ENCODE peak calls at places on chromosomes 3 and 15, in seven cellular contexts. J is fibroblast of pulmonary artery, D is GM06990, M is H9, Z is GM12865, S is progenitor cell of endocrine pancreas, A is foreskin fibroblast. U is an unnamed sample.
A peak's percentile ranks its signal among the peaks of the same experiment; 100 is the strongest.

GRCh38 chr3:42697326-42698051 is 5.1 kb downstream of the HHATL start:
- DNase-seq in D (no peak), M (no peak), A (no peak), J (no peak), S (no peak), Z (no peak), U (no peak)

GRCh38 chr3:126968328-126968994 is 14.5 kb upstream of the PLXNA1 start:
- DNase-seq in M (no peak), D (no peak), J (no peak), Z (no peak), A (no peak), S (no peak), U (no peak)

GRCh38 chr3:169811606-169812123 is 1.0 kb upstream of the LRRIQ4 start:
- DNase-seq in S (no peak), Z (no peak), A (peak; percentile 85), M (no peak), J (peak; percentile 73), D (no peak), U (no peak)

GRCh38 chr3:5165698-5166097 is 21.8 kb upstream of the EDEM1 start:
- DNase-seq in D (no peak), S (no peak), J (no peak), A (no peak), Z (no peak), M (no peak), U (no peak)

GRCh38 chr3:38349684-38350359 is 3.2 kb downstream of the XYLB start:
- DNase-seq in M (no peak), J (no peak), D (no peak), S (no peak), Z (no peak), A (peak; percentile 62), U (no peak)

GRCh38 chr3:121997372-121997771 is 24.7 kb downstream of the ILDR1 start:
- DNase-seq in M (no peak), A (no peak), Z (peak; percentile 39), D (no peak), S (no peak), J (no peak), U (no peak)

GRCh38 chr15:44536298-44536961 is 517 bp upstream of the EIF3J start:
- DNase-seq in S (peak; percentile 71), J (no peak), M (peak; percentile 96), D (peak; percentile 86), Z (no peak), A (peak; percentile 93), U (no peak)

GRCh38 chr3:160935413-160936095 is 169.6 kb downstream of the B3GALNT1 start:
- DNase-seq in A (peak; percentile 17), M (no peak), J (peak; percentile 19), S (no peak), Z (no peak), D (no peak), U (no peak)

GRCh38 chr3:117936159-117936558 is 1098.5 kb downstream of the IGSF11 start:
- DNase-seq in D (no peak), A (no peak), J (no peak), Z (no peak), M (no peak), S (no peak), U (no peak)

GRCh38 chr3:89046661-89047060 is 60.8 kb upstream of the EPHA3 start:
- DNase-seq in J (no peak), M (no peak), Z (no peak), S (no peak), A (no peak), D (no peak), U (no peak)

GRCh38 chr3:27508421-27508820 is 24.2 kb upstream of the SLC4A7 start:
- DNase-seq in D (no peak), S (no peak), J (no peak), A (no peak), M (no peak), Z (no peak), U (no peak)

GRCh38 chr3:51698209-51698608 is 8.7 kb upstream of the GRM2 start:
- DNase-seq in M (no peak), D (no peak), J (no peak), Z (no peak), A (no peak), S (no peak), U (no peak)

GRCh38 chr15:42650208-42651066 is 75.0 kb downstream of the STARD9 start:
- DNase-seq in Z (peak; percentile 87), M (peak; percentile 51), J (peak; percentile 90), S (peak; percentile 25), D (peak; percentile 52), A (peak; percentile 93), U (peak; percentile 45)

GRCh38 chr3:168081171-168081771 is 14.5 kb downstream of the GOLIM4 start:
- DNase-seq in M (no peak), S (no peak), J (no peak), Z (no peak), A (peak; percentile 56), D (no peak), U (no peak)

GRCh38 chr15:68051907-68052306 is 2.2 kb upstream of the PIAS1 start:
- DNase-seq in D (no peak), Z (no peak), S (no peak), A (no peak), J (no peak), M (no peak), U (no peak)

GRCh38 chr3:70532806-70533205 is 220.4 kb upstream of the MDFIC2 start:
- DNase-seq in D (no peak), S (no peak), A (no peak), M (no peak), J (no peak), Z (no peak), U (no peak)

GRCh38 chr3:35784162-35784561 is 144.8 kb downstream of the ARPP21 start:
- DNase-seq in S (no peak), D (no peak), Z (no peak), M (no peak), A (no peak), J (no peak), U (no peak)

GRCh38 chr3:23900744-23901143 is 16.0 kb downstream of the NKIRAS1 start:
- DNase-seq in S (no peak), Z (no peak), A (peak; percentile 70), J (peak; percentile 58), D (no peak), M (no peak), U (no peak)
- TF ChIP-seq CTCF in S (no peak), Z (no peak), A (no peak), J (peak; percentile 10), D (no peak), M (no peak), U (no peak)

GRCh38 chr3:44886561-44886960 is 12.2 kb downstream of the TGM4 start:
- DNase-seq in J (no peak), A (peak; percentile 20), S (no peak), M (no peak), Z (no peak), D (no peak), U (no peak)

GRCh38 chr3:44883999-44884431 is 9.6 kb downstream of the TGM4 start:
- DNase-seq in A (peak; percentile 96), D (no peak), S (no peak), J (peak; percentile 95), Z (no peak), M (no peak), U (no peak)

GRCh38 chr3:44885618-44886017 is 11.2 kb downstream of the TGM4 start:
- DNase-seq in A (peak; percentile 98), M (no peak), D (no peak), J (peak; percentile 93), S (no peak), Z (no peak), U (no peak)

GRCh38 chr3:44880284-44880683 is 5.9 kb downstream of the TGM4 start:
- DNase-seq in M (no peak), A (no peak), S (no peak), D (no peak), J (no peak), Z (no peak), U (no peak)

GRCh38 chr3:44883213-44883955 is 9.0 kb downstream of the TGM4 start:
- DNase-seq in D (no peak), M (no peak), Z (no peak), A (peak; percentile 38), J (no peak), S (no peak), U (no peak)
- TF ChIP-seq CTCF in D (no peak), M (peak; percentile 43), Z (no peak), A (no peak), J (peak; percentile 10), S (no peak), U (no peak)

DNA sequence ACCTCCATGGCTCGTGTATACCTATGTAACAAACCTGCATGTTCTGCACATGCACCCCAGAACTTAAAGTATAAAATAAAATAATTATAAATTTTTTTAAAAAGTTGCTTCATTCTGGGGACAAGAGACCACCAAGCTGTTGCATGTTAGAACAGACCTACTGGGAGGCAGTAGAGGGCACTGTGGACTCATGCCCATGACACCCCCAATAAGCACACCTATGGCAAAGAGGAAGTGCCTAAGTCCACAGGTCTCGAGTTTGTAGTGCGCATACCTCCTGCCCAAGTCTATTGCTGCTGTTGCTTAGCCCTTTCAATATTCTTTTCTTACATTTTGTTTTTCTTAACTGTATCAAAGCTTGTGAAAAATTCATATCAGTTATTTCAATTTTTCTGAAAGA is 267.9 kb upstream of the THBS1 start:
- DNase-seq in M (no peak), D (no peak), S (no peak), J (peak; percentile 39), Z (peak; percentile 82), A (peak; percentile 28), U (no peak)
- TF ChIP-seq CTCF in M (peak; percentile 61), D (peak; percentile 70), S (peak; percentile 14), J (no peak), Z (peak; percentile 50), A (no peak), U (no peak)

DNA sequence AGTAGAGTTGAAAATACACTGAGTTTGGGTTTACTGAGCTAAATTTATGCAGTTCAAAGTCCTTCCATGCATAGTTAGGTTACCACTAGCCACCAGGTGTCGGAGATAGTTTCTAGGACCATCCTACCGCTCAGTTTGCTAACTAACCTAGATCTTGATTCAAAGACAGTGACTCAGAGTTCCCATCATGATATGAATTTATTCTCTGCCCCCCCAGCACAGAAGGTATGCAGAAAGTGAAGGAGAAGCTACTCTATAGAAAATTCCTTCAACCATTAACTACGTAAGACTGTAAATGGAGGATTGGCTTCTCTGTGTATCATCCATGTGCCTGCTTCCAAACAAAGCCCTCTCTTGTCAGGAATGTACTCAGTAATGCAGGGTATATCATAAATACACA is 106.1 kb upstream of the SLC6A6 start:
- DNase-seq in Z (no peak), M (no peak), A (no peak), J (no peak), S (no peak), D (no peak), U (no peak)
- TF ChIP-seq CTCF in Z (no peak), M (no peak), A (no peak), J (no peak), S (no peak), D (no peak), U (no peak)

DNA sequence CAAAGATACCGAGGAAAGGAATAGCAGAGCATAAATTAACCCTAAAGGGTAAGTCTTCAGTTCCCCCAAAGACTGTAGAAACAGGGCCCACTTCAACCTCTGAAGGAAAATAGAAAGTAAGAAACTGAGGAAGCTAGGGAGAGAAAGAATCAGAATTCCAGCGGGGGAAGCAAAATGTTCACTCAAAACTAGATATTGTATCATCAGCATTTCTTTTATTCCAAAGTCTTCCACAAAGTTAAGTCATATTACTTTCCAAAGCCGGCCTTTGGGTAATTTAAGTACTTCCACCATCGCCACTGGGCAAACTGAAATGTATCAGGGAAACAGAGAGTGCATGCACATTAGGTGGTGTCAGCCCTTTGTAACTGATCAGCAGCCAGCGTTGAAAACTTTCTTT is 88.3 kb downstream of the RSL24D1 start:
- DNase-seq in J (no peak), A (no peak), M (no peak), D (no peak), S (no peak), Z (no peak), U (no peak)
- TF ChIP-seq CTCF in J (no peak), A (no peak), M (no peak), D (no peak), S (no peak), Z (no peak), U (no peak)

U was measured in natural killer cell.